ENCODE peak calls at places on chromosome 10, in eight cellular contexts. U is body of pancreas, A is mammary epithelial cell, X is thoracic aorta, D is breast epithelium, Z is substantia nigra, Y is Panc1, T is RWPE1. W is an unnamed sample.

GRCh38 chr10:31975157-31975765 is 46.6 kb upstream of the ARHGAP12 start:
- DNase-seq in Y (no peak), Z (no peak), X (no peak), U (no peak), A (no peak), T (no peak), D (no peak), W (no peak)

GRCh38 chr10:5592070-5592469 is 67.3 kb downstream of the CALML3 start:
- DNase-seq in D (no peak), T (no peak), Z (no peak), Y (no peak), X (no peak), U (no peak), A (no peak), W (no peak)

GRCh38 chr10:63588436-63589180 is 67.4 kb downstream of the REEP3 start:
- DNase-seq in Y (peak), A (peak), T (peak), Z (no peak), D (no peak), X (no peak), U (no peak), W (peak)

GRCh38 chr10:77628906-77629730 is 8.5 kb downstream of the KCNMA1 start:
- DNase-seq in U (no peak), A (peak), Y (peak), X (no peak), Z (no peak), D (no peak), T (peak), W (peak)

GRCh38 chr10:102919237-102919959 is 1.3 kb downstream of the CNNM2 start:
- DNase-seq in Y (no peak), X (no peak), A (no peak), T (peak), D (peak), Z (no peak), U (peak), W (no peak)

GRCh38 chr10:104297697-104298660 is 29.0 kb downstream of the GSTO2 start:
- DNase-seq in U (no peak), X (no peak), Y (no peak), T (no peak), Z (no peak), D (no peak), A (no peak), W (no peak)

GRCh38 chr10:62582804-62583208 is 208.6 kb downstream of the ZNF365 start:
- DNase-seq in Y (no peak), A (peak), U (peak), X (peak), D (peak), T (peak), Z (no peak), W (peak)

GRCh38 chr10:17516376-17516775 is 62.0 kb upstream of the ST8SIA6 start:
- DNase-seq in X (no peak), T (no peak), U (no peak), Y (no peak), D (no peak), A (peak), Z (no peak), W (no peak)

GRCh38 chr10:5595591-5596590 is 70.5 kb downstream of the ASB13 start:
- DNase-seq in T (peak), X (no peak), U (no peak), D (no peak), A (peak), Y (peak), Z (no peak), W (peak)

GRCh38 chr10:126013489-126014281 is 117.3 kb downstream of the FANK1 start:
- DNase-seq in A (peak), D (no peak), Z (no peak), Y (peak), X (no peak), T (peak), U (no peak), W (peak)

GRCh38 chr10:114557854-114558253 is 100.2 kb downstream of the ABLIM1 start:
- DNase-seq in Z (no peak), Y (no peak), D (no peak), T (no peak), X (no peak), A (no peak), U (no peak), W (no peak)

GRCh38 chr10:37488792-37489657 is 363.6 kb downstream of the ANKRD30A start:
- DNase-seq in Y (peak), U (no peak), D (no peak), Z (no peak), A (peak), T (peak), X (no peak), W (peak)

GRCh38 chr10:129550111-129550510 is 83.1 kb downstream of the MGMT start:
- DNase-seq in A (no peak), X (no peak), U (no peak), T (no peak), D (no peak), Y (no peak), Z (no peak), W (no peak)

GRCh38 chr10:30437039-30437781 is 3.2 kb downstream of the MAP3K8 start:
- DNase-seq in X (no peak), T (no peak), Z (no peak), U (no peak), A (no peak), Y (no peak), D (no peak), W (no peak)

GRCh38 chr10:82150123-82150900 is 275.3 kb downstream of the NRG3 start:
- DNase-seq in Z (peak), A (no peak), U (peak), T (no peak), Y (no peak), D (no peak), X (no peak), W (no peak)

GRCh38 chr10:43401627-43402026 is 7.4 kb downstream of the HNRNPF start:
- DNase-seq in X (no peak), Z (no peak), D (no peak), Y (no peak), U (no peak), A (no peak), T (no peak), W (no peak)

GRCh38 chr10:24415455-24416169 is 206.7 kb downstream of the KIAA1217 start:
- DNase-seq in D (peak), A (peak), U (peak), Z (no peak), T (peak), X (no peak), Y (no peak), W (no peak)

GRCh38 chr10:30587522-30588031 is 42.0 kb downstream of the LYZL2 start:
- DNase-seq in U (peak), Y (no peak), A (peak), X (no peak), D (peak), Z (no peak), T (no peak), W (no peak)

GRCh38 chr10:317219-317868 is 182.1 kb downstream of the ZMYND11 start:
- DNase-seq in A (no peak), Y (no peak), U (no peak), D (no peak), X (no peak), Z (no peak), T (no peak), W (no peak)

GRCh38 chr10:129769381-129770116 is 194.5 kb downstream of the EBF3 start:
- DNase-seq in T (no peak), X (no peak), Y (no peak), U (peak), A (no peak), D (no peak), Z (no peak), W (no peak)

GRCh38 chr10:110629680-110630191 is 14.4 kb upstream of the RBM20 start:
- DNase-seq in Z (no peak), A (peak), D (peak), Y (no peak), U (no peak), T (peak), X (no peak), W (peak)

GRCh38 chr10:124282326-124282725 is 136.4 kb downstream of the OAT start:
- DNase-seq in D (no peak), X (no peak), Y (no peak), Z (no peak), T (no peak), U (no peak), A (no peak), W (no peak)

GRCh38 chr10:76311752-76312699 is 880.6 kb downstream of the LRMDA start:
- DNase-seq in A (peak), U (peak), X (no peak), Z (no peak), Y (no peak), T (peak), D (no peak), W (no peak)

GRCh38 chr10:26031300-26031699 is 97.3 kb downstream of the MYO3A start:
- DNase-seq in T (no peak), X (no peak), U (no peak), A (no peak), D (no peak), Y (no peak), Z (no peak), W (no peak)

GRCh38 chr10:104049497-104050250 is 36.0 kb downstream of the COL17A1 start:
- DNase-seq in X (no peak), D (no peak), Z (no peak), Y (no peak), U (no peak), A (peak), T (peak), W (peak)

GRCh38 chr10:5948208-5948585 is 29.1 kb downstream of the IL15RA start:
- DNase-seq in U (no peak), X (no peak), Y (no peak), Z (no peak), T (no peak), D (no peak), A (no peak), W (no peak)

GRCh38 chr10:6254200-6254599 is 51.5 kb downstream of the PFKFB3 start:
- DNase-seq in Y (no peak), X (no peak), U (no peak), T (no peak), Z (no peak), A (no peak), D (no peak), W (no peak)

DNA sequence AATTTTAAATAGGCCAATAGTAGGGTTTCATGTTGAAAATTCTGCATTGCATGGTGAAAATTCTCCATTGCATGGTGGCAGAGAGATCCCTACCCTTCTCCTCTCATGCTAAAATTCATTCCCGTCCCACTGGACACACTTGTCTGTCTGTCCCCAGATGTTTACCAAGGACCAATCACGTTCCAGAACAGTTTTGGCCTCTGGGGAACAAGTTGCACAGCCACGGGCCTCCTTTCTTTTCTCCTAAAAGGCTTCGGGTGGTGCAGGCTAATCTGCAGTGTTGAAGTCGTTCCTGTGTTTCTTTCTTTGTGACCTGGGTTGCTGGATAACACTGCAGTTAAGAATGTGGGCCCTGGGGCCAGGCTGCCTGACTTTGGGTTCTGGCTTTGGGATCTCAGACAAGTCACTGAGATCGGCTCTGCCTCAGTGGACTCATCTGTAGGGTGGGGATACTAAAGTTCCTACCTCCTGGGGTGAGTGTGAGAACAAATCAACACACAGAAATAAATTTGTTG is 113.1 kb upstream of the FAM204A start:
- DNase-seq in D (no peak), T (no peak), X (no peak), Y (no peak), Z (no peak), A (no peak), U (no peak), W (no peak)
- H3K27ac ChIP-seq in D (no peak), T (no peak), X (no peak), Y (no peak), Z (no peak), A (no peak), U (no peak), W (no peak)

GRCh38 chr10:132538790-132539421 is 1.3 kb downstream of the INPP5A start:
- DNase-seq in U (no peak), Y (no peak), X (no peak), A (no peak), D (no peak), T (no peak), Z (no peak), W (no peak)
- H3K27ac ChIP-seq in U (peak), Y (peak), X (peak), A (no peak), D (peak), T (peak), Z (peak), W (no peak)

DNA sequence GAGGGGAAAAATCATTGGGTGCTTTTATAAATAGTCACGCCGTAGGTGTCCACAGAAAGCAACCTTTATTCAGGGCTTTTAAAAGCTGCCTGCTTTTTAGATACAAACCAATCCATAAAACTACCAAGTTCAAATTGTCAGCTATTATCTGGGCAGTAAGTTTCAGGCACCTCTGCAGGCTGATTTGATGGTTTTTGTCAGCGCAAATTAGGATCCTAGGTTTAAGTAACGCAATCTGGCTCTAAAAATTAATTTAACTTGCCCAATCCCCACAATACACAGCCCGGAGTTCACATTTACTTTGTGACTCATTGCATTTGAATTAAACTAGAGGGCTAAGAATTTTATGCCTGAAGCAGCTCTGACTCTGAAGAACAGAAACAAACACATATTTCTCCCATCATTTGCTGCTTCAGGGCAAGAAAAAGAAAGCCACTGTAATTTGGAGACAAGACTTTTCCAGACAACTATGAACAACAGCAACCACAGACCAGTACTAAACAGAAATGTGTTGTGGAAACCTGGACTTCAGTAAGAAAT is 43.3 kb downstream of the NRP1 start:
- DNase-seq in X (no peak), Y (no peak), U (no peak), Z (no peak), T (peak), D (no peak), A (peak), W (no peak)
- H3K27ac ChIP-seq in X (peak), Y (peak), U (no peak), Z (no peak), T (no peak), D (peak), A (peak), W (peak)

GRCh38 chr10:15472431-15473400 is 101.6 kb upstream of the FAM171A1 start:
- DNase-seq in A (no peak), T (no peak), D (no peak), Z (no peak), U (no peak), X (no peak), Y (no peak), W (no peak)
- H3K27ac ChIP-seq in A (no peak), T (no peak), D (no peak), Z (no peak), U (no peak), X (no peak), Y (no peak), W (no peak)

GRCh38 chr10:69934768-69935167 is 117.9 kb upstream of the MACROH2A2 start:
- DNase-seq in A (no peak), Y (no peak), X (no peak), Z (no peak), U (no peak), D (no peak), T (no peak), W (no peak)
- H3K27ac ChIP-seq in A (no peak), Y (no peak), X (no peak), Z (no peak), U (no peak), D (no peak), T (no peak), W (no peak)

GRCh38 chr10:69383485-69384089 is 33.1 kb downstream of the TACR2 start:
- DNase-seq in U (no peak), T (no peak), D (no peak), A (no peak), Z (no peak), X (no peak), Y (no peak), W (no peak)
- H3K27ac ChIP-seq in U (no peak), T (peak), D (no peak), A (no peak), Z (no peak), X (no peak), Y (no peak), W (peak)

GRCh38 chr10:121481222-121481621 is 117.0 kb downstream of the FGFR2 start:
- DNase-seq in U (no peak), X (no peak), Z (no peak), D (no peak), Y (no peak), A (no peak), T (no peak), W (no peak)

GRCh38 chr10:121484401-121484800 is 113.8 kb downstream of the FGFR2 start:
- DNase-seq in D (no peak), T (no peak), Z (no peak), X (no peak), Y (no peak), U (no peak), A (no peak), W (no peak)

GRCh38 chr10:121478590-121478989 is 119.7 kb downstream of the FGFR2 start:
- DNase-seq in Y (no peak), Z (no peak), X (no peak), T (no peak), A (no peak), U (no peak), D (no peak), W (no peak)
- H3K27ac ChIP-seq in Y (no peak), Z (no peak), X (no peak), T (no peak), A (no peak), U (no peak), D (no peak), W (no peak)

W was measured in epithelial cell of prostate.